ENCODE peak calls at places on chromosomes 11 and 22, in seven cellular contexts. Z is A549, X is HL-60, C is HepG2, N is GM12878, A is HCT116, V is GM23338. H is an unnamed sample.
A peak's percentile ranks its signal among the peaks of the same experiment; 100 is the strongest.

GRCh38 chr11:64340671-64341335 is 799 bp downstream of the CCDC88B start:
- DNase-seq in C (no peak), V (peak; percentile 90), N (no peak), X (peak; percentile 94), Z (no peak), A (no peak), H (no peak)

GRCh38 chr22:42461511-42461910 is 29.3 kb upstream of the NFAM1 start:
- DNase-seq in A (no peak), C (no peak), N (no peak), Z (no peak), X (no peak), V (peak; percentile 72), H (no peak)

GRCh38 chr11:113596658-113597057 is 109.5 kb downstream of the TMPRSS5 start:
- DNase-seq in X (no peak), A (no peak), V (peak; percentile 27), N (no peak), C (no peak), Z (no peak), H (no peak)

GRCh38 chr22:37186997-37187522 is 987 bp downstream of the C1QTNF6 start:
- DNase-seq in A (no peak), N (no peak), X (no peak), V (no peak), C (no peak), Z (peak; percentile 36), H (no peak)

GRCh38 chr11:65915821-65916251 is 3.0 kb downstream of the C11orf68 start:
- DNase-seq in Z (peak; percentile 94), A (peak; percentile 89), V (peak; percentile 44), X (no peak), C (peak; percentile 74), N (no peak), H (peak; percentile 92)

GRCh38 chr11:115247953-115248352 is 256.3 kb downstream of the CADM1 start:
- DNase-seq in A (no peak), C (peak; percentile 72), Z (no peak), X (no peak), V (no peak), N (no peak), H (no peak)

GRCh38 chr11:45301537-45302246 is 15.6 kb upstream of the SYT13 start:
- DNase-seq in X (no peak), A (no peak), Z (no peak), V (no peak), C (no peak), N (no peak), H (no peak)

GRCh38 chr11:130340671-130341319 is 26.1 kb upstream of the ZBTB44 start:
- DNase-seq in V (no peak), A (no peak), N (no peak), C (no peak), Z (no peak), X (no peak), H (no peak)

GRCh38 chr11:18575361-18575760 is 13.2 kb downstream of the UEVLD start:
- DNase-seq in X (no peak), A (no peak), V (no peak), N (no peak), Z (no peak), C (no peak), H (no peak)

GRCh38 chr11:123235117-123235686 is 40.2 kb upstream of the CLMP start:
- DNase-seq in C (peak; percentile 9), V (peak; percentile 78), Z (peak; percentile 43), A (peak; percentile 38), N (no peak), X (no peak), H (no peak)

GRCh38 chr11:65445101-65445603 is 22.6 kb downstream of the NEAT1 start:
- DNase-seq in A (no peak), C (no peak), Z (no peak), N (no peak), V (no peak), X (no peak), H (no peak)

GRCh38 chr22:33971561-33971961 is 51.3 kb upstream of the LARGE1 start:
- DNase-seq in V (no peak), N (no peak), X (no peak), Z (no peak), C (peak; percentile 22), A (no peak), H (no peak)

DNA sequence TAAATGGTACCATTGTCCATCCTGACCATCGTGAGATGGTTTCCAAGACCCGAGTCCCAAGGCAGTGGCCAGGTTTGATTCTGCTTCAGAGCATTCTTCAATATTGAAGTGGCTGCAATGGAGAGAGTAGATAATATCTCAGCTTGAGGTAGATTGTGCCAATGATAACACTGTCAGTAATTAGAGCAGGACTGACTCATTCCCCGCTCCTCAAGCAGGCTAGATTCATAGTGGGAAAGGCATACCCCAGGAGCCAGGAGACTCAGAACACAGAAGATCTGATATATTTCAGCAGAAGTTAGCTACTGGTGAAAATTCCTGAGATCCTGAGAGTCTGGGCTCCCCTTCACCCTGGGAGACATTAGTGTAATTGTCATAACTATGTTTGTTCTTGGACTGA is 55.6 kb upstream of the LARGE1 start:
- DNase-seq in V (no peak), N (no peak), X (no peak), Z (no peak), A (no peak), C (no peak), H (no peak)
- TF ChIP-seq REST in V (no peak), N (no peak), X (no peak), Z (no peak), A (no peak), C (no peak), H (no peak)

DNA sequence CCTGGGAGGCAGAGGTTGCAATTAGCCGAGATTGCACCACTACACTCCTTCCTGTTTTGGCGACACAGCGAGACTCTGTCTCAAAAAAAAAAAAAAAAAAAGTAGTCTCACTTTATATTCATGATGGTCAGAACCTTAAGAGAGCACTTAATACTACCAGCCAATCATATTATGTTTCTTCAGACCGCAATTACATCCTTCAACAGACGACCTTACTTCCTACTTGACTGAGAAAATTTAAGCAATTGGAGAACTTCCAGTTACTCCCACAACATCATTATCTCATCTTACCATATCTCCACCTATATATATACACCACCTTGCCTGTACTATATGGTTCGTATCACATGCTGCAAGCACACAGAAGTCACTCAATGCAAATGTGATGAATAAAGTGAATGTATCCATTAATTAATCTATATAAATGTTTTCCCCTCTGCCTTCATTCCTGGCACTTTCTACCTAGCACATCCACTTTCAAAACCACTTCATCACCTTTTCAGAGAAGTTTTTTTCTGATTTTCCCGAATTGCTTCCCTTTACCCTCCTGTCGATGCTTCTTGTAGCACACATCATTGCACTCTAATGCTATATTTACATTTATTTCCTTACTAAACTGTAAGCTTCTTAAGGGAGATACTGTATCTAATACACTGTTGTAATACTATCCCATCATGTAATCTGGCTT is 13.8 kb downstream of the ATP5MG start:
- DNase-seq in Z (no peak), X (no peak), N (no peak), V (no peak), A (no peak), C (no peak), H (no peak)
- H3K27ac ChIP-seq in Z (peak overlapping the region; percentile 9), X (peak overlapping the region; percentile 9), N (no peak overlapping the region), V (peak overlapping the region; percentile 88), A (no peak overlapping the region), C (no peak overlapping the region), H (peak overlapping the region; percentile 96)

GRCh38 chr11:1547467-1548098 is 24.5 kb downstream of the DUSP8 start:
- DNase-seq in V (no peak), X (no peak), Z (no peak), N (no peak), C (no peak), A (no peak), H (no peak)

GRCh38 chr11:1548221-1549070 is 23.6 kb downstream of the DUSP8 start:
- DNase-seq in C (no peak), V (peak; percentile 76), Z (peak; percentile 71), X (peak; percentile 38), A (peak; percentile 62), N (no peak), H (peak; percentile 39)

GRCh38 chr11:1546077-1546535 is 26.0 kb downstream of the DUSP8 start:
- DNase-seq in A (no peak), C (no peak), V (peak; percentile 83), Z (no peak), N (no peak), X (no peak), H (no peak)

GRCh38 chr11:1545432-1545831 is 26.6 kb downstream of the DUSP8 start:
- DNase-seq in V (no peak), X (no peak), C (no peak), Z (no peak), N (no peak), A (no peak), H (no peak)

DNA sequence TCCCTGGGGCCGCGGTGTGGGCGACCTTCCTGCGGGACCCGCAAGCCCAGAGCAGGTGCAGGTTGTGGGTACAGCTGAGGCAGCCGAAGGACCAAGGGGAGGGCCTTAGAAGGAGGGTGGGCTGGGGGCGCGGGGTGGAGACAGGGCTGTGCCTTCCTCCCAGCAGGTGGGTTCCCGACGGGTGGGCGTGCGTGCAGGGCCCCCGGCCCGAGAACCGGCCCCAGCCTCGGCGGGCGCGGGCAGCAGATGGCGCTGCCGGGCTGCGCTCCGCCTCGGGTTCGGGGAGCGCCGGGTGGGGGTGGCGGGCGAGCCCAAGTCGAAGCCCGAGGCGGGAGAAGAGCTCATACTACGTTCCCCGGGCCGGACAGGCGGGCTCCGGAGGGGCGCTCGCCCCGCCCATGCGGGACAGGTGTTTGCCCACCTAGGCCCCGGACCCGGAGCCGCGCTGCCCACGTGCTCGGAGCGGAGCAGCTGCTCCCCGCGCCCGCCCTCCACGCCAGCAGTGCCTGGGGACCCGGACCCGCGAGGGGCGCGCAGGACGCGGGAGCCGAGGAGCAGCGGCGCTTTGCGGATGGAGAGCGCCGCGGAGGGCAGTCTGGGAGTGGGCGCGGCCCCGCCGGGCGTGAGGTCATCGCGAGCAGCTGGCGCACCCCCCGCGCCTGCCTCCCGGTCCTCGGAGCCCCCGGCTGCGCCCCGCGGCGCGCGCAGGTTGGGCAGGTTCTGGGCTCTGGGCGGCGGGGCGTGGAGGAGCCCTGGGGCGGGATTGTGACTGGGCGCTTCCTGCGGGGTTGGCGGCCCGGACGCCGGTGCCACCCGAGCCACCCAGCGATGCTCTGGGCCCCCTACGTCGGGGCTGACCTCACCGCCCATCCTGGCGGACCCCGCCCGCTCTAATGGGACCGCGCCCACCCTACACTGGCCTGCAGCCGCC is 25.3 kb downstream of the DUSP8 start:
- DNase-seq in C (no peak), V (peak; percentile 89), N (no peak), A (no peak), Z (peak; percentile 58), X (peak; percentile 10), H (no peak)
- H3K4me3 ChIP-seq in C (peak overlapping the region; percentile 63), V (peak overlapping the region; percentile 60), N (no peak overlapping the region), A (peak overlapping the region; percentile 62), Z (peak overlapping the region; percentile 63), X (peak overlapping the region; percentile 18), H (peak overlapping the region; percentile 50)

DNA sequence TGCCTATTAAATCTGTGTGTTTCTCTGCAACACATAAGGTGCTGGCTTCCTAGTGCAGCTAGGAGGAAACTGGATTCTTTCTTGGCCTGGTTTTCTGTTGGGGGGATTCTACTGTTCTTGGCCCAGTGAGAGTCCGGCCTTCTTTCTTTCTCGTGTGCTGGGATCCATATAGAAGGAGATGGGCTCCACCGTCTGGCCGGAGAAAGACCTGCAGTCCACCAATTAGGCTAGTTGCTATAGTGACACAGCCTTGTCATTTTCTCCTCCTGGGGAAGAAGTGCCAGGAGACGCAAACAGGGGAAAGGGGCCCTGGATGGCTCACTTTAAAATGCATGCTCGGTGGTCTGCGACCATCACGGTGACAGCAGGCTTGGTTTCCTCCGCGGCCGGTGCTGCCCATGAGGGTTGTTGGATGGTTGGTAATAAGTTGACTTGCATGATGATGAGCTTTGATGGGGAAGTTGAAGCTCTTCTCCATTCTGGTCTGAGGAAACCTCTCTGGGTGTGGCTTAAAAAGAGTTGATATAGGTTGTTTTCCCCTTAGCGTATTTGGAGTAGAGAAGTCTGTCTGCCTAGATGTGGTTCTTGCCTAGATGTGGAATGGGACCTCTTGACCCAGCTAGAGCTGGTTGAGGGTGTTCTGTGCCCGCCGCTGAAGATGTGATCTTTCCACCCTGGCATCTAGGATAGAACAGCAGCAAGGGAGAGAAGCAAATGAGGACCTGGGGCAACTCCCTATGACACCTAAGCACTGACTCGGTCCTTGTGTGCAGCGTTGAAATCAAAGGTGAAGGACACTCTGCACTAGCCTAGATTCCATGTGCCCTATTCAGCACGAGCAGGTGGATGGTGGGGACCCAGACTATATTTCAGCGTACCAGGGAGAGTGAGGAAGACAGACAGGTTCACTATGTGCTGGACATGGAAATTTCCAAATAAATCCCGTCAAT is 1335.0 kb downstream of the BRD1 start:
- DNase-seq in A (peak; percentile 48), Z (peak; percentile 85), V (peak; percentile 79), C (peak; percentile 50), N (peak; percentile 1), X (peak; percentile 10), H (peak; percentile 27)
- TF ChIP-seq REST in A (no peak), Z (no peak), V (no peak), C (no peak), N (no peak), X (no peak), H (no peak)

H was measured in Panc1.